ENCODE peak calls at places on chromosomes 3 and 15, in seven cellular contexts. One of them, this sample, is unnamed.

GRCh38 chr3:23112491-23112890 is 90.6 kb upstream of the UBE2E2 start:
- DNase-seq in stomach: no peak
- DNase-seq in sigmoid colon: no peak
- DNase-seq in HepG2: no peak
- DNase-seq in H1: no peak
- DNase-seq in GM12892: no peak
- DNase-seq in breast epithelium: no peak
- DNase-seq in this sample: no peak

GRCh38 chr15:69424001-69424400 is 9.9 kb downstream of the KIF23 start:
- DNase-seq in stomach: no peak
- DNase-seq in sigmoid colon: no peak
- DNase-seq in HepG2: no peak
- DNase-seq in H1: no peak
- DNase-seq in GM12892: no peak
- DNase-seq in breast epithelium: no peak
- DNase-seq in this sample: no peak

GRCh38 chr15:67080900-67081431 is 15.6 kb downstream of the SMAD3 start:
- DNase-seq in stomach: no peak
- DNase-seq in sigmoid colon: peak; percentile 77
- DNase-seq in HepG2: no peak
- DNase-seq in H1: no peak
- DNase-seq in GM12892: no peak
- DNase-seq in breast epithelium: no peak
- DNase-seq in this sample: peak; percentile 73

GRCh38 chr3:50609743-50610085 is 1.9 kb downstream of the CISH start:
- DNase-seq in stomach: no peak
- DNase-seq in sigmoid colon: no peak
- DNase-seq in HepG2: no peak
- DNase-seq in H1: no peak
- DNase-seq in GM12892: no peak
- DNase-seq in breast epithelium: no peak
- DNase-seq in this sample: no peak

GRCh38 chr15:66498501-66499386 is 1.2 kb upstream of the SNAPC5 start:
- DNase-seq in stomach: no peak
- DNase-seq in sigmoid colon: no peak
- DNase-seq in HepG2: peak; percentile 15
- DNase-seq in H1: no peak
- DNase-seq in GM12892: no peak
- DNase-seq in breast epithelium: no peak
- DNase-seq in this sample: no peak

GRCh38 chr3:141323936-141324704 is 44.2 kb upstream of the ZBTB38 start:
- DNase-seq in stomach: no peak
- DNase-seq in sigmoid colon: no peak
- DNase-seq in HepG2: no peak
- DNase-seq in H1: no peak
- DNase-seq in GM12892: no peak
- DNase-seq in breast epithelium: no peak
- DNase-seq in this sample: no peak

GRCh38 chr3:15636028-15636709 is 34.6 kb downstream of the BTD start:
- DNase-seq in stomach: no peak
- DNase-seq in sigmoid colon: no peak
- DNase-seq in HepG2: no peak
- DNase-seq in H1: no peak
- DNase-seq in GM12892: no peak
- DNase-seq in breast epithelium: no peak
- DNase-seq in this sample: no peak

GRCh38 chr15:27353837-27354236 is 382.9 kb downstream of the GABRG3 start:
- DNase-seq in stomach: no peak
- DNase-seq in sigmoid colon: no peak
- DNase-seq in HepG2: no peak
- DNase-seq in H1: no peak
- DNase-seq in GM12892: no peak
- DNase-seq in breast epithelium: no peak
- DNase-seq in this sample: no peak

GRCh38 chr3:5729852-5730251 is 542.3 kb downstream of the EDEM1 start:
- DNase-seq in stomach: no peak
- DNase-seq in sigmoid colon: no peak
- DNase-seq in HepG2: no peak
- DNase-seq in H1: no peak
- DNase-seq in GM12892: no peak
- DNase-seq in breast epithelium: no peak
- DNase-seq in this sample: no peak

GRCh38 chr15:66909381-66909890 is 156.0 kb upstream of the SMAD3 start:
- DNase-seq in stomach: no peak
- DNase-seq in sigmoid colon: no peak
- DNase-seq in HepG2: no peak
- DNase-seq in H1: no peak
- DNase-seq in GM12892: no peak
- DNase-seq in breast epithelium: no peak
- DNase-seq in this sample: no peak

DNA sequence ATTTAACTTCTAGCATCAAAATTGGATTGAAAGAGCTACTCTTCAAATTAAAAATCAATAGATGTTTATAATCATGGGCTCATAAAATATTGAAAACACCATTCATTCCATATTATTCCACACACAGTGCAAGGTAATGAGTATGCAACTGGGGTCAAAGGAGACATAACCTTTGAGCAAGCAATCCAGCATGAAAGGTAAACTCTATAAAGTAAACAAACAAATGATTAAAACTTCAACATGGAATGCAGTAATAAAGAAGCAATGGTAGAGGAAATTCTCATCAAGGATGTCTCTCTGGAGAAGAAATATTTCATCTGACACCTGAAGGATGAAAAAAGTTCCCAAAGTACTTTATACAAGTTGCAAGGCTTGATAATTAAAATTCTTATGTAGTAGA is 25.8 kb downstream of the MECOM start:
- DNase-seq in stomach: no peak
- DNase-seq in sigmoid colon: no peak
- DNase-seq in HepG2: no peak
- DNase-seq in H1: no peak
- DNase-seq in GM12892: no peak
- DNase-seq in breast epithelium: no peak
- DNase-seq in this sample: no peak
- TF ChIP-seq POLR2A in stomach: no peak
- TF ChIP-seq POLR2A in sigmoid colon: no peak
- TF ChIP-seq POLR2A in HepG2: no peak
- TF ChIP-seq POLR2A in H1: no peak
- TF ChIP-seq POLR2A in GM12892: no peak
- TF ChIP-seq POLR2A in breast epithelium: no peak
- TF ChIP-seq POLR2A in this sample: no peak

GRCh38 chr15:75213768-75214221 is 12.1 kb downstream of the C15orf39 start:
- DNase-seq in stomach: no peak
- DNase-seq in sigmoid colon: no peak
- DNase-seq in HepG2: no peak
- DNase-seq in H1: no peak
- DNase-seq in GM12892: no peak
- DNase-seq in breast epithelium: no peak
- DNase-seq in this sample: no peak

GRCh38 chr15:75212200-75212858 is 10.6 kb downstream of the C15orf39 start:
- DNase-seq in stomach: no peak
- DNase-seq in sigmoid colon: no peak
- DNase-seq in HepG2: no peak
- DNase-seq in H1: no peak
- DNase-seq in GM12892: no peak
- DNase-seq in breast epithelium: no peak
- DNase-seq in this sample: no peak

GRCh38 chr15:75211436-75212199 is 9.9 kb downstream of the C15orf39 start:
- DNase-seq in stomach: no peak
- DNase-seq in sigmoid colon: no peak
- DNase-seq in HepG2: no peak
- DNase-seq in H1: no peak
- DNase-seq in GM12892: no peak
- DNase-seq in breast epithelium: no peak
- DNase-seq in this sample: no peak

GRCh38 chr15:75214293-75215096 is 12.8 kb downstream of the C15orf39 start:
- DNase-seq in stomach: no peak
- DNase-seq in sigmoid colon: no peak
- DNase-seq in HepG2: no peak
- DNase-seq in H1: no peak
- DNase-seq in GM12892: no peak
- DNase-seq in breast epithelium: no peak
- DNase-seq in this sample: no peak

GRCh38 chr15:75213212-75213767 is 11.6 kb downstream of the C15orf39 start:
- DNase-seq in stomach: no peak
- DNase-seq in sigmoid colon: no peak
- DNase-seq in HepG2: no peak
- DNase-seq in H1: no peak
- DNase-seq in GM12892: no peak
- DNase-seq in breast epithelium: no peak
- DNase-seq in this sample: no peak
- TF ChIP-seq POLR2AphosphoS5 in stomach: no peak
- TF ChIP-seq POLR2AphosphoS5 in sigmoid colon: no peak
- TF ChIP-seq POLR2AphosphoS5 in HepG2: peak; percentile 55
- TF ChIP-seq POLR2AphosphoS5 in H1: no peak
- TF ChIP-seq POLR2AphosphoS5 in GM12892: peak; percentile 15
- TF ChIP-seq POLR2AphosphoS5 in breast epithelium: no peak
- TF ChIP-seq POLR2AphosphoS5 in this sample: no peak

GRCh38 chr3:9810846-9811245 is 784 bp downstream of the TTLL3 start:
- DNase-seq in stomach: no peak
- DNase-seq in sigmoid colon: no peak
- DNase-seq in HepG2: no peak
- DNase-seq in H1: no peak
- DNase-seq in GM12892: no peak
- DNase-seq in breast epithelium: no peak
- DNase-seq in this sample: no peak

GRCh38 chr3:9808345-9809037 is 1.6 kb upstream of the TTLL3 start:
- DNase-seq in stomach: no peak
- DNase-seq in sigmoid colon: no peak
- DNase-seq in HepG2: peak; percentile 31
- DNase-seq in H1: no peak
- DNase-seq in GM12892: no peak
- DNase-seq in breast epithelium: no peak
- DNase-seq in this sample: no peak

GRCh38 chr3:9809239-9809614 is 835 bp upstream of the TTLL3 start:
- DNase-seq in stomach: peak; percentile 40
- DNase-seq in sigmoid colon: no peak
- DNase-seq in HepG2: no peak
- DNase-seq in H1: no peak
- DNase-seq in GM12892: no peak
- DNase-seq in breast epithelium: no peak
- DNase-seq in this sample: no peak

GRCh38 chr3:9810357-9810726 is 280 bp downstream of the TTLL3 start:
- DNase-seq in stomach: no peak
- DNase-seq in sigmoid colon: no peak
- DNase-seq in HepG2: no peak
- DNase-seq in H1: no peak
- DNase-seq in GM12892: no peak
- DNase-seq in breast epithelium: no peak
- DNase-seq in this sample: no peak

DNA sequence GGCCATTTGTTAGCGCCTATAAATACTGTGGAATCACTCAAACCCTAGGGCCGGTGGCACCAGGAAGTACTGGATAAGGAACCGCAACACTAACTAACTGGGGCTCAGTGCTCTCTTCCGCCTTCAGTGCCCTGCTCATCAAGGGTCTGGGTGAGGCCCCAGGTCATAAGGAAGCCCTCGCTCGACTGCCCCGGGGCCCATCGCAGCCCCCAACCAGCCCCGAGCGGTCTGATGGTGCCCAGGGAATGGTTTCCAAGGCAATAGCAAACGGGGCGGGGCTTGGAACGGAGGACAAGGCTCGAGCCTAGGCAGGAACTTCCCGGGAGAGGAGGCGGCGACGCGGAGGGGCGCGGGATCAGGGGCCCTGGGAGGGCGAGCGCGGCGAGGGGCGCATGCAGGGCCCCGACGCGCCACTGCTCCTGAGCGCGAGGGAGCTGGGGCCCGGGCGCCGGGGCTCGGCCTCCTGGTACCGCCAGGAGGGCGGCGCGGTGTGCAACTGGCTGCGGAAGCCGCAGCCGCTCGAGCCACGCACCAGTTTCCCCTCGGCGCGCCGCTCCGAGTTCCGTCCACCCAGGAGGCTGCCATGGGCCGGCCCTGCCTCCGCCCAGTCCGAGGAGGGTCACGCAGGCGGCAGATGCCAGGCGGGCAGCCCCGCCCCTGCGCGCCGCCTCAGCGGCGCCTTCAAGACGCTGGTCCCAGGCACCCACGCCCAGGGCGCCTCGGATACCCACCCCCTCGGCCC is at the start of gene TTLL3:
- DNase-seq in stomach: peak; percentile 76
- DNase-seq in sigmoid colon: peak; percentile 92
- DNase-seq in HepG2: no peak
- DNase-seq in H1: no peak
- DNase-seq in GM12892: peak; percentile 57
- DNase-seq in breast epithelium: peak; percentile 68
- DNase-seq in this sample: peak; percentile 79
- TF ChIP-seq POLR2A in stomach: no peak
- TF ChIP-seq POLR2A in sigmoid colon: no peak
- TF ChIP-seq POLR2A in HepG2: no peak
- TF ChIP-seq POLR2A in H1: no peak
- TF ChIP-seq POLR2A in GM12892: peak; percentile 80
- TF ChIP-seq POLR2A in breast epithelium: no peak
- TF ChIP-seq POLR2A in this sample: no peak

DNA sequence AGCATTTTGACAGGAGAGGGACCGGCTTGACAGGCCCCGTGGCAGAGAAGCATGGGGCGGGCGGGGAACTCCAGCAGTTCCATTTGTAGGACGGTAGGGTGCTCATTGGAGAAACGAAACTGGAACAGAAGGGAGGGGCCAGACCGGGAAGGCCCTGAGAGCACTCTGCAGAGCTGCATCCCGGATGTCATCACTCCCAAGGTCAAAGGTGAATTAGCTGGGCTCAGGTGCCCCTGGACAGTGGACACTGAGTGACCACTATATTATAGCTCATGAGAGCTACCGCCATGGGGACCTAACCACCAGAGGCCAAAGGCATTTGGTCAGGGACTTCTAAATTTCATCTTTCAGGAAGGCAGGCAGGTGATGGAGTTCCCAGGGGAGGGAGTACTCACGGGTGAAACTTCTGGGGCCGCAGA is 7.3 kb downstream of the CSRNP1 start:
- DNase-seq in stomach: no peak
- DNase-seq in sigmoid colon: peak; percentile 76
- DNase-seq in HepG2: no peak
- DNase-seq in H1: no peak
- DNase-seq in GM12892: no peak
- DNase-seq in breast epithelium: no peak
- DNase-seq in this sample: peak; percentile 70
- TF ChIP-seq POLR2AphosphoS5 in stomach: peak; percentile 4
- TF ChIP-seq POLR2AphosphoS5 in sigmoid colon: no peak
- TF ChIP-seq POLR2AphosphoS5 in HepG2: no peak
- TF ChIP-seq POLR2AphosphoS5 in H1: no peak
- TF ChIP-seq POLR2AphosphoS5 in GM12892: no peak
- TF ChIP-seq POLR2AphosphoS5 in breast epithelium: no peak
- TF ChIP-seq POLR2AphosphoS5 in this sample: peak; percentile 57

GRCh38 chr15:40759961-40760360 is 3.9 kb upstream of the GCHFR start:
- DNase-seq in stomach: no peak
- DNase-seq in sigmoid colon: no peak
- DNase-seq in HepG2: no peak
- DNase-seq in H1: no peak
- DNase-seq in GM12892: no peak
- DNase-seq in breast epithelium: no peak
- DNase-seq in this sample: no peak
- TF ChIP-seq POLR2A in stomach: no peak
- TF ChIP-seq POLR2A in sigmoid colon: no peak
- TF ChIP-seq POLR2A in HepG2: no peak
- TF ChIP-seq POLR2A in H1: no peak
- TF ChIP-seq POLR2A in GM12892: no peak
- TF ChIP-seq POLR2A in breast epithelium: no peak
- TF ChIP-seq POLR2A in this sample: no peak